ENCODE peak calls at places on chromosomes 1 and 21, in seven cellular contexts. T, E, W, J, X, S and C are unnamed samples.

GRCh38 chr1:159937014-159937750 is 8.2 kb downstream of the IGSF9 start:
- DNase-seq in X (no peak), S (no peak), T (no peak), E (no peak), J (no peak), W (no peak), C (peak; percentile 75)

GRCh38 chr1:20596106-20596505 is 7.2 kb downstream of the CDA start:
- DNase-seq in E (no peak), J (no peak), T (no peak), S (no peak), X (no peak), W (no peak), C (no peak)

GRCh38 chr1:197918815-197919522 is 1.8 kb downstream of the LHX9 start:
- DNase-seq in E (no peak), X (no peak), W (no peak), J (no peak), S (no peak), T (no peak), C (no peak)

GRCh38 chr1:235416662-235417049 is 49.4 kb downstream of the TBCE start:
- DNase-seq in J (no peak), E (no peak), W (no peak), T (no peak), S (no peak), X (no peak), C (no peak)

GRCh38 chr1:147515046-147515869 is 26.0 kb upstream of the BCL9 start:
- DNase-seq in T (no peak), S (no peak), J (no peak), X (no peak), E (no peak), W (no peak), C (peak; percentile 74)

GRCh38 chr1:23224721-23225648 is 7.7 kb upstream of the HTR1D start:
- DNase-seq in J (no peak), T (no peak), X (no peak), S (no peak), E (no peak), W (no peak), C (peak; percentile 56)

GRCh38 chr1:47696911-47697441 is 259.1 kb downstream of the FOXD2 start:
- DNase-seq in T (no peak), W (peak; percentile 21), X (peak; percentile 57), E (no peak), J (no peak), S (no peak), C (no peak)

GRCh38 chr1:116570358-116571214 is at the start of gene CD58:
- DNase-seq in S (peak; percentile 97), T (peak; percentile 95), E (peak; percentile 97), J (no peak), W (peak; percentile 93), X (peak; percentile 93), C (peak; percentile 91)

GRCh38 chr1:240351690-240352089 is 260.0 kb downstream of the FMN2 start:
- DNase-seq in W (no peak), T (no peak), X (no peak), J (no peak), S (no peak), E (no peak), C (no peak)

GRCh38 chr1:86084998-86085397 is 71.6 kb downstream of the COL24A1 start:
- DNase-seq in T (no peak), W (no peak), E (no peak), X (no peak), J (no peak), S (no peak), C (no peak)

GRCh38 chr1:10399487-10399917 is 638 bp downstream of the PGD start:
- DNase-seq in X (peak; percentile 83), J (no peak), S (no peak), E (no peak), T (no peak), W (peak; percentile 66), C (no peak)

GRCh38 chr1:156151093-156151688 is 2.2 kb upstream of the SEMA4A start:
- DNase-seq in S (no peak), X (no peak), E (no peak), T (no peak), J (peak; percentile 72), W (no peak), C (no peak)

GRCh38 chr1:110150330-110151174 is at the start of gene SLC6A17:
- DNase-seq in T (peak; percentile 27), J (no peak), S (no peak), W (peak; percentile 45), E (peak; percentile 85), X (no peak), C (peak; percentile 75)

GRCh38 chr1:234611153-234611798 is 1.3 kb upstream of the IRF2BP2 start:
- DNase-seq in E (no peak), X (no peak), T (no peak), S (no peak), J (peak; percentile 76), W (no peak), C (peak; percentile 92)

GRCh38 chr1:226034482-226034881 is 28.0 kb upstream of the H3-3A start:
- DNase-seq in E (peak; percentile 50), X (peak; percentile 89), S (peak; percentile 94), T (no peak), W (peak; percentile 92), J (no peak), C (no peak)

GRCh38 chr1:91124989-91125417 is 103.2 kb upstream of the ZNF644 start:
- DNase-seq in S (no peak), T (no peak), J (no peak), W (no peak), E (no peak), X (no peak), C (no peak)

DNA sequence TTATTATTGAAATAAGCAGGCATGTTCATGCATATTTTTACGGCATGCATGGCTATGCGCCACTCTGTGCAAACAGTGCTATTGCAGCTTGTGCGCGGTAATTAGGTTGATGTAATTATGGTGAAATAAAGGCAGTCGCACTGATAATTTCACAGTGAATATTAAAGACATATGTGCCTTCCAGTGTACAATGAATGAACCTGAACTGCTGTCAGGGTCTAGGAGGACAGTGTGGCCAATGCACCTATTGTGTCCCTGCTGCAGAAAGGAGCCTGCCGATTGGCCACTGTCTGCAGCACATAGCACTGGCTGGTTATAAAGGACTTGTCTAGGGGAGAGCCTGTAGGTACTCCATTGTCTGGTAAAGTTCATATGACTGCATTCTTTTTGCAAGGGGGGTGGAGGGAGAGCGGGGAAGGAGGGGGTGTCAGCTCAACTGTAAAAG is 340.4 kb downstream of the USP25 start:
- DNase-seq in S (no peak), E (no peak), W (no peak), X (no peak), J (no peak), T (no peak), C (no peak)
- TF ChIP-seq POLR2AphosphoS5 in S (no peak), E (no peak), W (no peak), X (no peak), J (no peak), T (no peak), C (no peak)

GRCh38 chr1:27487927-27488522 is 1.9 kb downstream of the WASF2 start:
- DNase-seq in W (no peak), X (no peak), T (no peak), E (no peak), J (no peak), S (no peak), C (no peak)
- H3K4me3 ChIP-seq in W (peak overlapping the region; percentile 98), X (peak overlapping the region; percentile 72), T (peak overlapping the region; percentile 79), E (peak overlapping the region; percentile 86), J (peak overlapping the region; percentile 98), S (peak overlapping the region; percentile 88), C (peak overlapping the region; percentile 87)

GRCh38 chr1:101884621-101885020 is 112.1 kb downstream of the OLFM3 start:
- DNase-seq in E (no peak), W (no peak), S (no peak), T (no peak), J (no peak), X (no peak), C (no peak)
- TF ChIP-seq POLR2AphosphoS5 in E (no peak), W (no peak), S (no peak), T (no peak), J (no peak), X (no peak), C (no peak)

GRCh38 chr1:165888552-165888920 is 61.1 kb downstream of the UCK2 start:
- DNase-seq in W (no peak), T (no peak), E (no peak), S (no peak), X (no peak), J (no peak), C (no peak)
- H3K4me3 ChIP-seq in W (no peak overlapping the region), T (no peak overlapping the region), E (no peak overlapping the region), S (no peak overlapping the region), X (no peak overlapping the region), J (no peak overlapping the region), C (no peak overlapping the region)

DNA sequence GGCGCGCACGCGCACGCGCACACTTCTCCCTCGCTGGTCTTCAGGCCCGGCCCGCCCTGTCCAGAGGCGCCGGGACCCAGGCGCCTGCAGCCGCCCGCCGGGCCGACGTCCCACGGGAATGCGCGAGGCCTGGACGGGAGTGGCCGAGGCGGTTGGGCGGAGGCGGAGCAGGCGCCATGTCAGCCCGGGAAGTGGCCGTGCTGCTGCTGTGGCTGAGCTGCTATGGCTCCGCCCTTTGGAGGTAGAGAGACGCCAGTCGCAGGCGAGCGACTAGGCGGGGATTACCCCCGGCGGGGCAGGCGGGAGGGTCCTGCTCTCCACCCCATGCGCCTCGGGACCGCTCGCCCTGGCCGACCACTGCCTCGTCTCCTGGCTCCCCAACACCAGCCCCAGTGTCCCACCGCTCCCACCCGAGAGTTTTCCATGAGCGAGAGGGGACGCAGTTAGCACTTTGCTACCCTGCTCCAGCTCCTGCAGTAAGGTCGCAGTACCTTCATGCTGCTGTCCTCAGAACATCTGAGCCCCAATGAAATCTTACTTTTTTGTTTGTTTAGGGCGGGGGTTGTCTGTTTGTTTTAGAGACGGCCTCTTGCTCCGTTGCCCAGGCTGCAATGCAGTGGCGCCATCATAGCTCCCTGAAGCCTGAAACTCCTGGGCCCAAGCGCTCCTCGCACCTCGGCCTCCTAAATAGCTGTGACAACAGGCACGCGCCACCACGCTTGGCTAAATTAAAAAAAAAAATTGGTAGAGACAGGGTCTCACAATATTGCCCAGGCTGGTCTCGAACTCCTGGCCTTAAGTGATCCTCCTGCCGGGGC is at the start of gene CATSPERE:
- DNase-seq in S (peak; percentile 95), T (no peak), W (peak; percentile 93), J (no peak), E (peak; percentile 98), X (peak; percentile 93), C (peak; percentile 94)
- TF ChIP-seq POLR2AphosphoS5 in S (peak; percentile 83), T (no peak), W (peak; percentile 63), J (peak; percentile 69), E (peak; percentile 78), X (peak; percentile 23), C (peak; percentile 91)